ENCODE peak calls at places on chromosomes 7 and 10, in six cellular contexts. L, C, O, D, V and G are unnamed samples.

GRCh38 chr7:151246161-151247015 is 2.1 kb downstream of the SMARCD3 start:
- DNase-seq in L (no peak), D (no peak), O (peak; percentile 37), C (peak; percentile 46), V (no peak), G (no peak)

GRCh38 chr10:101261702-101262101 is 32.4 kb upstream of the LBX1 start:
- DNase-seq in V (no peak), L (no peak), O (no peak), D (no peak), C (no peak), G (no peak)

GRCh38 chr10:106559442-106559841 is 605.1 kb downstream of the SORCS1 start:
- DNase-seq in D (peak; percentile 21), O (no peak), L (no peak), C (no peak), V (no peak), G (no peak)

GRCh38 chr7:1536768-1537630 is 6.5 kb downstream of the MAFK start:
- DNase-seq in C (peak; percentile 98), O (peak; percentile 89), V (no peak), D (peak; percentile 99), L (no peak), G (peak; percentile 72)

GRCh38 chr7:47572101-47572460 is 9.8 kb downstream of the TNS3 start:
- DNase-seq in O (no peak), C (no peak), D (no peak), V (no peak), L (no peak), G (peak; percentile 40)

GRCh38 chr10:110568055-110568735 is 700 bp downstream of the SMC3 start:
- DNase-seq in C (no peak), O (no peak), V (peak; percentile 72), L (no peak), D (peak; percentile 16), G (peak; percentile 17)

GRCh38 chr10:113895018-113895417 is 40.6 kb downstream of the NHLRC2 start:
- DNase-seq in O (no peak), D (peak; percentile 7), V (no peak), C (no peak), L (no peak), G (no peak)

GRCh38 chr10:114084225-114084624 is 40.6 kb downstream of the ADRB1 start:
- DNase-seq in L (no peak), D (no peak), O (no peak), C (no peak), V (no peak), G (no peak)

GRCh38 chr10:65751218-65751617 is 1174.6 kb upstream of the LRRTM3 start:
- DNase-seq in L (no peak), O (no peak), C (no peak), D (no peak), V (no peak), G (no peak)

GRCh38 chr7:149885191-149886017 is 11.6 kb downstream of the ATP6V0E2 start:
- DNase-seq in V (no peak), D (no peak), L (no peak), O (peak; percentile 30), C (no peak), G (no peak)

GRCh38 chr7:38413784-38414183 is 140.3 kb upstream of the TARP start:
- DNase-seq in L (no peak), O (no peak), V (no peak), C (no peak), D (no peak), G (no peak)

GRCh38 chr7:141045842-141046630 is 27.8 kb upstream of the TMEM178B start:
- DNase-seq in V (no peak), O (no peak), L (no peak), D (no peak), C (no peak), G (no peak)

GRCh38 chr10:51176976-51177690 is 102.8 kb downstream of the PRKG1 start:
- DNase-seq in C (no peak), L (no peak), O (no peak), V (no peak), D (peak; percentile 81), G (no peak)

GRCh38 chr10:90167174-90168064 is 466.0 kb downstream of the KIF20B start:
- DNase-seq in O (no peak), C (no peak), L (no peak), D (peak; percentile 94), V (no peak), G (no peak)

GRCh38 chr7:25854608-25855497 is 297.1 kb upstream of the NFE2L3 start:
- DNase-seq in L (no peak), C (no peak), D (peak; percentile 100), V (no peak), O (peak; percentile 60), G (peak; percentile 87)

GRCh38 chr7:24978837-24979469 is 1.0 kb downstream of the OSBPL3 start:
- DNase-seq in C (no peak), D (peak; percentile 30), V (no peak), O (peak; percentile 55), L (no peak), G (peak; percentile 53)

GRCh38 chr7:133550145-133550544 is 297.3 kb downstream of the EXOC4 start:
- DNase-seq in C (no peak), V (no peak), O (no peak), L (no peak), D (no peak), G (no peak)

GRCh38 chr7:84336303-84336702 is 141.7 kb upstream of the SEMA3A start:
- DNase-seq in O (no peak), D (peak; percentile 62), C (no peak), V (no peak), L (no peak), G (no peak)

GRCh38 chr7:7251742-7252141 is 69.4 kb downstream of the C1GALT1 start:
- DNase-seq in L (no peak), O (no peak), C (no peak), D (no peak), V (no peak), G (no peak)

GRCh38 chr10:69334258-69335062 is 56.2 kb downstream of the HK1 start:
- DNase-seq in L (no peak), O (peak; percentile 51), C (no peak), V (no peak), D (no peak), G (no peak)

GRCh38 chr10:69331161-69331560 is 52.9 kb downstream of the HK1 start:
- DNase-seq in C (no peak), O (no peak), D (no peak), V (no peak), L (no peak), G (no peak)

GRCh38 chr10:69333205-69333604 is 54.9 kb downstream of the HK1 start:
- DNase-seq in O (peak; percentile 7), D (no peak), V (no peak), L (no peak), C (no peak), G (no peak)

GRCh38 chr10:69335063-69335587 is 56.8 kb downstream of the HK1 start:
- DNase-seq in C (peak; percentile 77), V (no peak), O (no peak), L (no peak), D (peak; percentile 80), G (no peak)

DNA sequence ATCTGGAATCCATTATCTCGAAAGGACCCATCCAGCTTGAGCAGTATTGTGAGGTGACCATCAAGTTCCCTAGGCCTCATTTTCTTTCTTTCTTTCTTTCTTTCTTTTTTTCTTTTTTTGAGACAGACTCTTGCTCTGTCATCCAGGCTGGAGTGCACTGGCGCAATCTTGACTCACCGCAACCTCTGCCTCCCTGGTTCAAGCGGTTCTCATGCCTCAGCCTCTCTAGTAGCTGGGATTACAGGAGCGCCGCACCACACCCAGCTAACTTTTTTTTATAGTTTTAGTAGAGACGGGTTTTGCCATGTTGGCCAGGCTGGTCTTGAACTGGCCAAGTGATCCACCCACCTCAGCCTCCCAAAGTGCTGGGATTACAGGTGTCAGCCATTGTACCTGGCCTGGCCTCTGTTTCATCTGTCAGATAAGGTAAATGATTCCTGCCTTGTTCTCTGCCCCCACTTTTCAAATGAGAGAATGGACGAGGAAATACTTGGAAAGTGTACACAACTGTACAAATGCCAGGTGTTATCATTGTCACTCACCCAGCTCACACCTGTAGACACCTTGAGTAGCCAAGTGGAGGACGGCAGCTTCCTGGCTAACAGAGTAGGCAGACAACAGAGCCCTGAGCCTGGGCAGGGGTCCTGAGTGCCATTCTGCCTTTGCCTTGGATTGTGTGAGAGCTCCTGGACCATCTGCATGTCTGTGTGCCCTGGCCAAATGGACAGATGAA is 54.1 kb downstream of the HK1 start:
- DNase-seq in D (peak; percentile 44), C (no peak), O (peak; percentile 33), V (no peak), L (no peak), G (no peak)
- H3K4me1 ChIP-seq in D (peaks cover 20% of the 10 kb centered on the region), C (peaks cover 18% of the 10 kb centered on the region), O (peaks cover 14% of the 10 kb centered on the region), V (peaks cover 72% of the 10 kb centered on the region), L (peaks cover 17% of the 10 kb centered on the region), G (peaks cover 4% of the 10 kb centered on the region)

GRCh38 chr10:73840403-73841301 is 29.3 kb upstream of the NDST2 start:
- DNase-seq in L (no peak), O (peak; percentile 37), V (no peak), C (no peak), D (no peak), G (no peak)
- H3K36me3 ChIP-seq in L (no peaks in the 10 kb centered on the region), O (no peaks in the 10 kb centered on the region), V (peaks cover 58% of the 10 kb centered on the region), C (no peaks in the 10 kb centered on the region), D (peaks cover 12% of the 10 kb centered on the region), G (peaks cover 29% of the 10 kb centered on the region)

GRCh38 chr7:16317406-16317805 is 103.9 kb downstream of the CRPPA start:
- DNase-seq in O (no peak), D (no peak), C (no peak), V (no peak), L (no peak), G (no peak)

GRCh38 chr7:16315280-16315679 is 106.1 kb downstream of the CRPPA start:
- DNase-seq in C (no peak), O (no peak), L (no peak), V (no peak), D (no peak), G (no peak)

GRCh38 chr7:16320261-16320660 is 101.1 kb downstream of the CRPPA start:
- DNase-seq in V (no peak), D (no peak), O (no peak), C (no peak), L (no peak), G (peak; percentile 10)

GRCh38 chr7:16318989-16319915 is 102.1 kb downstream of the CRPPA start:
- DNase-seq in O (no peak), L (no peak), V (no peak), C (no peak), D (peak; percentile 42), G (no peak)

DNA sequence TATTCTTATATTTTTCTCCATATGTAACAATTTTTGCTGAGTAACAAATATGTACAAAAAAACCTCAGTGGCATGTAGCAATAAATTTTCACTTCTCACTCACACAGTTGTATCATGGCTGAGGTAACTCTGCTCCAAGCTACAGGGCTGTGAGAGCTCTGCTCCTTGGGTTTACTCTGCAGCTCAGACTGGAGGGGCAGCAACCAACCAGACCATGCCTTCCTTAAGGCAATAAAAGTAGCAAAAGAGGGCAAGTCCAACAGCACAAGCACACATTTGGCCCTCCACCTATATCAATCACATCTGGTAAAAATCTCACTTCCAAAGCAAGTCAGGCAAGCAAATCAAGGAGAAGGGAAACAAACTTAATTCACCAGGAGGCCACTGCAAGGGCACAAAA is 102.9 kb downstream of the CRPPA start:
- DNase-seq in O (no peak), D (no peak), C (no peak), V (no peak), L (no peak), G (no peak)
- H3K4me3 ChIP-seq in O (no peak overlapping the region), D (no peak overlapping the region), C (no peak overlapping the region), V (no peak overlapping the region), L (no peak overlapping the region), G (no peak overlapping the region)

DNA sequence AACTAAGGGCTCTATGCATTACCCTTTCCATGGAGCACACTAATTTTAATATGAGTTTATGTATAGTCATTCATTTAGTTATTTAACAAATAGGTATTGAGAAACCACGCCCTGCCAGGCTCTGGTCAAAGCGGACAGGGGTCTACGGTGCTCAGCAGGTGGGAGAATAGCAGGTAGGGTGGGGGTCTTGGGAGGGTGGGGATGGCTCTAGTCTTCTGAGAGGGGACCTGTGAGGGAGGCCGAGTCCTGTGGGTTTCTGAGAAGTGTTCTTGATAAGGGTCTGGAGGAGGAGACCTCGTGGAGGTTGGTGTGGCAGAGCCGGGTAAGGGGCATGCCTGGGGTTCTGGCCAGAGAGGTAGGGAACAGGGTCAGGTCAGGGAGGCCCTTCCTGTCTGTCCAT is 1.1 kb downstream of the WDFY4 start:
- DNase-seq in O (no peak), L (no peak), D (no peak), V (no peak), C (no peak), G (no peak)
- H3K4me1 ChIP-seq in O (no peaks in the 10 kb centered on the region), L (no peaks in the 10 kb centered on the region), D (no peaks in the 10 kb centered on the region), V (no peaks in the 10 kb centered on the region), C (no peaks in the 10 kb centered on the region), G (no peaks in the 10 kb centered on the region)